ENCODE peak calls at places on chromosome 20, in five cellular contexts. C is fibroblast of lung; J is hepatocyte; E is tibial nerve; A is CD4-positive, alpha-beta T cell. G is an unnamed sample.

GRCh38 chr20:25204550-25205276 is 9.2 kb downstream of the ENTPD6 start:
- DNase-seq in A (no peak), C (no peak), J (no peak), E (no peak), G (no peak)

GRCh38 chr20:45392733-45393132 is 14.6 kb upstream of the TP53TG5 start:
- DNase-seq in E (no peak), C (no peak), A (no peak), J (no peak), G (no peak)

GRCh38 chr20:39164642-39165041 is 202.5 kb downstream of the DHX35 start:
- DNase-seq in C (no peak), J (no peak), E (no peak), A (no peak), G (no peak)

GRCh38 chr20:16821211-16822089 is 73.3 kb downstream of the OTOR start:
- DNase-seq in C (peak), J (peak), E (no peak), A (no peak), G (no peak)

GRCh38 chr20:33630507-33630906 is 31.6 kb upstream of the C20orf144 start:
- DNase-seq in C (no peak), J (no peak), A (no peak), E (no peak), G (no peak)

GRCh38 chr20:46174469-46175126 is 56.5 kb downstream of the CD40 start:
- DNase-seq in C (peak), E (peak), J (peak), A (peak), G (peak)

GRCh38 chr20:45823949-45824835 is 2.9 kb downstream of the TNNC2 start:
- DNase-seq in C (peak), J (peak), A (peak), E (no peak), G (no peak)

GRCh38 chr20:1669304-1669703 is 11.7 kb upstream of the SIRPG start:
- DNase-seq in C (no peak), J (no peak), E (no peak), A (no peak), G (no peak)

GRCh38 chr20:20017852-20018245 is 687 bp downstream of the NAA20 start:
- DNase-seq in J (no peak), A (no peak), C (no peak), E (no peak), G (no peak)

GRCh38 chr20:57211949-57212889 is 54.2 kb downstream of the BMP7 start:
- DNase-seq in E (peak), A (no peak), J (peak), C (peak), G (peak)

GRCh38 chr20:21125072-21125848 is 622 bp upstream of the KIZ start:
- DNase-seq in E (no peak), A (no peak), C (peak), J (peak), G (no peak)

GRCh38 chr20:12638633-12639360 is 370.0 kb upstream of the SPTLC3 start:
- DNase-seq in J (no peak), C (no peak), E (no peak), A (no peak), G (no peak)

GRCh38 chr20:53412600-53413187 is 180.9 kb downstream of the ZNF217 start:
- DNase-seq in A (no peak), E (no peak), J (no peak), C (no peak), G (no peak)

GRCh38 chr20:33465536-33466302 is 22.2 kb upstream of the SNTA1 start:
- DNase-seq in J (no peak), A (no peak), E (no peak), C (no peak), G (no peak)

GRCh38 chr20:45456632-45457031 is 12.9 kb upstream of the WFDC2 start:
- DNase-seq in E (no peak), C (no peak), A (no peak), J (peak), G (no peak)

DNA sequence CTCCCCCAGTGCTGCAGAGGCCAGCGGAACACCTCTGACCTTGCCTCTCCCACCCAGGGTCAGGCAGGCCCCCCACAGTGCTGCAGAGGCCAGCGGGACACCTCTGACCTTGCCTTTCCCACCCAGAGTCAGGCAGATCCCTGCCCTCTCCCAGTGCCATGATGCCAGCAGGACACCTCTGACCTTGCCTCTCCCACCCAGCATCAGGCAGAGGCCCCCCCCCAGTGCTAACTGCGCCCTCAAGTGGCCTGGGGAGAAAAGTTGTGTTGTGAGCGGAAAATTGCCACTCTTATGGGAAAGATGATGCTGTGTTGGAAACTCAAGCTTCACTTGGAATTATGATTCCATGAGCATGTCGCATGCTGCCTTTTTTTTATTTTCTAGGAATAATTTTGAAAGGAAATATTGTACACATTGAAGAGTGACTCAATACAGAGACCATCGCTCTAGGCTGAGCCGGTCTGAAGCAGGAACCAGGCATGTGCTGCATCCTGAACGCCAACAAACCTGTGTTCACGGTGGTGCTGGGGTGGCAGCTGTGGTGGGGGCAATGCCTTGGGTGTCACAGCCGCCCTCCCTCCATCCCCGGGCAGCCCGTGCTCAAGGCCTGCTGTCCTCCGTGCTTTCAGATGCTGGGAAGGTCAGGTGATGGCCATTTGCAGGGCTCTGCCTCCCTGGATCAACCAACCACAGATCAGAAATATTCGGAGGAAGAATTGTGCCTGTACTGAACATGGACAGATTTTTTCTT is 98.6 kb downstream of the CDH4 start:
- DNase-seq in A (no peak), J (no peak), E (no peak), C (no peak), G (no peak)
- TF ChIP-seq CTCF in A (no peak), J (no peak), E (no peak), C (no peak), G (no peak)

GRCh38 chr20:58246346-58246745 is 17.9 kb upstream of the ANKRD60 start:
- DNase-seq in J (no peak), E (no peak), C (peak), A (no peak), G (no peak)
- TF ChIP-seq CTCF in J (peak), E (no peak), C (peak), A (no peak), G (no peak)

GRCh38 chr20:37095609-37096414 is at the start of gene RBL1:
- DNase-seq in A (peak), J (peak), C (peak), E (peak), G (peak)
- TF ChIP-seq CTCF in A (peak), J (no peak), C (peak), E (peak), G (no peak)

DNA sequence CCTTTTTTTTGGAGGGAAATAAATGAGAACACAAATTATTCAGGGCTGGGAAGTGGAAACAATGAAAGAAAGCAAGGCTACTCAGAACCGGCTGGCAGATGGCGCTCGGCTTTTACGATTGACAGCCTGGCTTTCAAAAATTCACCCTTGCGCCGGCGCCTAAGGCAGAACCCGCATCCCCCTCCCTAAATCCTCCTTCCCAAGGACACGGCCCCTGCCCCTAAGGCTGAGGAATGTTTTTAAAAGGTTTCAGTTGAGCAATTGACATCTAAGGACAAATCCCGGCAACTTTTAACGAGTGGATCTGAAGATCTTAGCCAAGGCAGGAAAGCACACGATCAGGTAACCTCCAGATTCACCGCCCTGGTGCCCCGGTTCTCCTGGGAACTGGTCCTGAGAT is 16.3 kb downstream of the GNAS start:
- DNase-seq in J (peak), E (no peak), C (peak), A (no peak), G (no peak)
- TF ChIP-seq CTCF in J (peak), E (no peak), C (peak), A (peak), G (no peak)

GRCh38 chr20:10096790-10097189 is 62.0 kb downstream of the ANKEF1 start:
- DNase-seq in C (no peak), E (no peak), A (no peak), J (no peak), G (no peak)

GRCh38 chr20:10093087-10093591 is 58.4 kb downstream of the ANKEF1 start:
- DNase-seq in A (no peak), E (no peak), C (peak), J (peak), G (no peak)

GRCh38 chr20:10089871-10090587 is 55.2 kb downstream of the ANKEF1 start:
- DNase-seq in E (no peak), J (no peak), A (no peak), C (no peak), G (no peak)

GRCh38 chr20:10090588-10091166 is 55.9 kb downstream of the ANKEF1 start:
- DNase-seq in E (no peak), C (peak), J (peak), A (no peak), G (no peak)

GRCh38 chr20:10094566-10095173 is 59.9 kb downstream of the ANKEF1 start:
- DNase-seq in J (no peak), C (peak), E (no peak), A (no peak), G (no peak)
- TF ChIP-seq CTCF in J (no peak), C (peak), E (no peak), A (no peak), G (no peak)

DNA sequence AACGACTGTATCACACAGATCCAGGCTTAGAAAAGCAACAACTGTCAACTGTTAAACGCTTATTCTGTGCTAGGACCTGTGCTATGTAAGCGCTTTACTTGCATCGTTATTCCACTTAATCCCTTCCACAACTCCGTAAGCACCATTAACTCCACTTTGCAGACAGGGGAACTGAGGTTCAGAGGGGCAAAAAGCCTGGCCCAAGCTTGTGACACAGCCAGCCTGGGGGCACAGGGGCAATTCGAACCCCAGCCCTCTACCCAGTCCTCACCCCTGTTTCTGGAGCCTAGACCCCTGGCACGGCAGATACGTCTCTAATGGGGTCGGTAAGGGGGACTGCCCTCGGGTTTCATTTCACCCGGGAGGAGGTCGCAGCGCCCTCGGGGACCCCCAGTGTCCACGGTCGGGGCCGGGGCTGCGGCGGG is 428 bp downstream of the DSN1 start:
- DNase-seq in E (no peak), C (peak), A (no peak), J (no peak), G (no peak)
- TF ChIP-seq CTCF in E (no peak), C (no peak), A (no peak), J (no peak), G (no peak)

DNA sequence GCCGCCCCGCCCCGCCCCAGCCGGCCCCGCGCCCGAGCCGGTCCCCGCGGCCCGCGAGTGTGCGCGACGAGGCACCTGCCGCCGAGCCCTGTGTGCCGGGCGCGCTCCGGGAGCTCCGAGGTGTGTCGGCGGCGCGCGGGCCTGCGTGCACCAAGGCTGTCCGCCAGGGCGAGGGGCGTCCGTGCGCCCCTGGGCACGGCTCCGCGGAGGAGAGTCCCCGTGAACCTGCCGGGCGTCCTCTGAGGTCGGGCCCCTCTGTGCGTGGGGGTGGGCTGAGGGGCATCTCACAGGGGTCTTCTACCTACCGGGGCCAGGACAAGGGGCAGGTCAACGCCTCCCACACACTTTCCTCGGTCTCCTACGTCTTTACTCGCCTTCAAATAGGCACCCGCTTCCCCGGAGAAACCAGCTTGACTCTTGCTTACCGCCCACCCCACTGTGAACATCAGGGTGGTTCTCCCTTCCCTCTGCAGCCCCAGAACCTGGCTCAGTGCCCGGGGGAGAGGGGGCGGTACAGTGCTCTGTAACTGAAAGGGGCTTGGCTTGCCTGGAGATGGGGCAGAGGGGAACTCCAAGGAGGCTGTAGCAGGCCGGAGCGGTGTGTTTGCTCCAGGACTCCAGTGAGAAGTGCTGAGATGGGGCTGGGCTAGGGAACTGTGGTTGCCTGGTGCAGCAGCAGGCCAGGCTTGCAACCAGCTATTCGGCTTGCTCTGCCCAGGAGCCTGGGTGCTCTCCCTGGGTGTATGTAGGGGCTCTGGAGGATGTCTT is at the start of gene SAMD10:
- DNase-seq in J (peak), E (no peak), C (no peak), A (peak), G (no peak)
- TF ChIP-seq CTCF in J (no peak), E (peak), C (no peak), A (peak), G (no peak)

GRCh38 chr20:35741892-35742740 is at the start of gene RBM39:
- DNase-seq in C (peak), J (peak), A (peak), E (peak), G (peak)
- TF ChIP-seq CTCF in C (peak), J (peak), A (peak), E (peak), G (no peak)

GRCh38 chr20:50152394-50153152 is 950 bp downstream of the PEDS1 start:
- DNase-seq in C (no peak), A (no peak), E (no peak), J (peak), G (no peak)
- TF ChIP-seq CTCF in C (no peak), A (no peak), E (no peak), J (peak), G (no peak)

GRCh38 chr20:63955846-63956663 is at the start of gene UCKL1:
- DNase-seq in A (peak), E (peak), J (peak), C (peak), G (peak)
- TF ChIP-seq CTCF in A (no peak), E (no peak), J (no peak), C (no peak), G (no peak)